ENCODE peak calls at places on chromosomes 6 and 20, in ten cellular contexts. T is ELR; J is chondrocyte; H is EL; G is stimulated activated CD4-positive, alpha-beta T cell treated with anti-CD3 and anti-CD28 coated beads, Interleukin-4, amount 100 ng/mL, for 24 hours; I is NCI-H1436; U is stimulated activated CD8-positive, alpha-beta memory T cell treated with anti-CD3 and anti-CD28 coated beads, Interleukin-15, amount 100 ng/mL, for 4 hours; E is activated gamma-delta T cell treated with Interleukin-2 at 50 U/mL for 16 hours; B is small intestine; S is progenitor cell of endocrine pancreas. O is an unnamed sample.

GRCh38 chr6:36758516-36759176 is 61.0 kb downstream of the RAB44 start:
- DNase-seq in T (no peak), J (no peak), H (no peak), G (no peak), I (no peak), U (no peak), E (no peak), B (peak), S (no peak), O (no peak)

GRCh38 chr20:3818155-3819151 is 1.9 kb upstream of the AP5S1 start:
- DNase-seq in T (peak), J (no peak), H (peak), G (no peak), I (peak), U (no peak), E (no peak), B (peak), S (peak), O (no peak)

GRCh38 chr6:24890471-24890870 is 45.3 kb downstream of the RIPOR2 start:
- DNase-seq in T (no peak), J (no peak), H (no peak), G (no peak), I (no peak), U (no peak), E (no peak), B (no peak), S (no peak), O (no peak)

GRCh38 chr6:160398674-160399271 is 50.6 kb downstream of the SLC22A3 start:
- DNase-seq in T (peak), J (no peak), H (no peak), G (no peak), I (no peak), U (no peak), E (no peak), B (peak), S (no peak), O (no peak)

GRCh38 chr6:148915889-148916288 is 169.1 kb downstream of the UST start:
- DNase-seq in T (no peak), J (no peak), H (no peak), G (no peak), I (no peak), U (no peak), E (no peak), B (no peak), S (no peak), O (no peak)

GRCh38 chr6:145099713-145100112 is 635.6 kb downstream of the EPM2A start:
- DNase-seq in T (no peak), J (no peak), H (no peak), G (no peak), I (no peak), U (no peak), E (no peak), B (no peak), S (no peak), O (no peak)

GRCh38 chr20:53834044-53834442 is 236.4 kb downstream of the BCAS1 start:
- DNase-seq in T (peak), J (no peak), H (peak), G (no peak), I (no peak), U (no peak), E (no peak), B (no peak), S (no peak), O (no peak)

GRCh38 chr20:354298-354977 is 7.5 kb downstream of the NRSN2 start:
- DNase-seq in T (peak), J (no peak), H (peak), G (peak), I (peak), U (peak), E (peak), B (peak), S (peak), O (peak)

GRCh38 chr6:126015869-126016268 is 29.5 kb downstream of the TRMT11 start:
- DNase-seq in T (peak), J (no peak), H (peak), G (no peak), I (no peak), U (no peak), E (no peak), B (no peak), S (no peak), O (no peak)

GRCh38 chr6:169621311-169621710 is 80.5 kb downstream of the WDR27 start:
- DNase-seq in T (no peak), J (no peak), H (no peak), G (no peak), I (no peak), U (no peak), E (no peak), B (no peak), S (no peak), O (no peak)

GRCh38 chr6:148667395-148667794 is 79.4 kb upstream of the UST start:
- DNase-seq in T (no peak), J (no peak), H (no peak), G (no peak), I (no peak), U (no peak), E (no peak), B (no peak), S (no peak), O (no peak)